ENCODE peak calls at places on chromosomes 1 and 21, in five cellular contexts. V, D, B, O and C are unnamed samples.

GRCh38 chr1:39392851-39393573 is 98.4 kb upstream of the BMP8A start:
- DNase-seq in V (no peak), D (no peak), B (no peak), O (no peak), C (no peak)

GRCh38 chr1:63773496-63773814 is 362 bp upstream of the ROR1 start:
- DNase-seq in V (no peak), D (no peak), B (no peak), O (no peak), C (no peak)

GRCh38 chr21:43884861-43885370 is 19.9 kb downstream of the AGPAT3 start:
- DNase-seq in V (no peak), D (no peak), B (no peak), O (no peak), C (no peak)

GRCh38 chr1:178121883-178122282 is 28.0 kb downstream of the RASAL2 start:
- DNase-seq in V (no peak), D (no peak), B (no peak), O (no peak), C (no peak)

GRCh38 chr1:47434051-47434842 is 3.6 kb upstream of the FOXD2 start:
- DNase-seq in V (no peak), D (peak; percentile 37), B (no peak), O (peak; percentile 70), C (no peak)

GRCh38 chr1:49765034-49765433 is 258.7 kb downstream of the AGBL4 start:
- DNase-seq in V (no peak), D (no peak), B (no peak), O (no peak), C (no peak)

GRCh38 chr1:182397653-182398388 is 2.6 kb downstream of the TEDDM1 start:
- DNase-seq in V (no peak), D (no peak), B (no peak), O (peak; percentile 16), C (no peak)

GRCh38 chr1:23357112-23357908 is 12.3 kb downstream of the ZNF436 start:
- DNase-seq in V (no peak), D (no peak), B (no peak), O (no peak), C (no peak)

GRCh38 chr1:228337031-228337564 is 69.5 kb downstream of the TRIM11 start:
- DNase-seq in V (no peak), D (no peak), B (no peak), O (no peak), C (no peak)

GRCh38 chr21:39182016-39182415 is 1.2 kb downstream of the PSMG1 start:
- DNase-seq in V (no peak), D (no peak), B (no peak), O (no peak), C (no peak)

GRCh38 chr1:7919880-7920279 is 20.8 kb downstream of the TNFRSF9 start:
- DNase-seq in V (no peak), D (no peak), B (no peak), O (no peak), C (no peak)

GRCh38 chr1:215794151-215794550 is 227.0 kb downstream of the KCTD3 start:
- DNase-seq in V (no peak), D (no peak), B (no peak), O (no peak), C (no peak)

GRCh38 chr1:38915352-38915948 is 26.2 kb downstream of the RHBDL2 start:
- DNase-seq in V (no peak), D (no peak), B (peak; percentile 4), O (no peak), C (no peak)

GRCh38 chr1:89598450-89599331 is 34.2 kb upstream of the LRRC8C start:
- DNase-seq in V (peak; percentile 8), D (peak; percentile 30), B (peak; percentile 25), O (peak; percentile 34), C (no peak)

GRCh38 chr1:229420765-229421164 is 13.1 kb downstream of the ACTA1 start:
- DNase-seq in V (no peak), D (no peak), B (no peak), O (no peak), C (no peak)

GRCh38 chr1:70431317-70431716 is 20.2 kb downstream of the CTH start:
- DNase-seq in V (no peak), D (no peak), B (no peak), O (no peak), C (no peak)

GRCh38 chr1:51955797-51956527 is 34.5 kb downstream of the RAB3B start:
- DNase-seq in V (peak; percentile 22), D (no peak), B (no peak), O (no peak), C (no peak)

GRCh38 chr1:150534002-150534401 is 15.2 kb upstream of the ADAMTSL4 start:
- DNase-seq in V (no peak), D (no peak), B (no peak), O (no peak), C (no peak)

GRCh38 chr1:207352560-207352959 is 31.1 kb downstream of the CD55 start:
- DNase-seq in V (no peak), D (no peak), B (no peak), O (peak; percentile 13), C (no peak)

GRCh38 chr1:45679123-45679522 is 7.2 kb downstream of the GPBP1L1 start:
- DNase-seq in V (no peak), D (peak; percentile 26), B (no peak), O (peak; percentile 73), C (no peak)

GRCh38 chr1:41620365-41621169 is 136.1 kb upstream of the EDN2 start:
- DNase-seq in V (no peak), D (no peak), B (no peak), O (no peak), C (no peak)

GRCh38 chr1:97870574-97870973 is 50.3 kb downstream of the DPYD start:
- DNase-seq in V (no peak), D (no peak), B (no peak), O (no peak), C (no peak)

GRCh38 chr1:16386454-16387113 is 19.5 kb downstream of the SZRD1 start:
- DNase-seq in V (no peak), D (peak; percentile 83), B (peak; percentile 72), O (peak; percentile 88), C (no peak)

GRCh38 chr1:235999259-235999925 is 65.5 kb downstream of the NID1 start:
- DNase-seq in V (peak; percentile 44), D (peak; percentile 97), B (peak; percentile 42), O (peak; percentile 89), C (no peak)

GRCh38 chr21:40318371-40318770 is 451.1 kb downstream of the PCP4 start:
- DNase-seq in V (no peak), D (no peak), B (no peak), O (no peak), C (no peak)

GRCh38 chr1:174671826-174672225 is 224.1 kb downstream of the GPR52 start:
- DNase-seq in V (no peak), D (no peak), B (no peak), O (no peak), C (no peak)

GRCh38 chr1:225766967-225767413 is 10.6 kb upstream of the SRP9 start:
- DNase-seq in V (no peak), D (peak; percentile 93), B (peak; percentile 43), O (peak; percentile 98), C (no peak)

GRCh38 chr1:44911042-44911441 is 68.0 kb upstream of the PTCH2 start:
- DNase-seq in V (no peak), D (no peak), B (no peak), O (peak; percentile 77), C (no peak)

GRCh38 chr1:101161619-101162018 is 75.2 kb upstream of the S1PR1 start:
- DNase-seq in V (no peak), D (no peak), B (no peak), O (no peak), C (no peak)

GRCh38 chr1:59669752-59670312 is 144.9 kb upstream of the HOOK1 start:
- DNase-seq in V (no peak), D (no peak), B (peak; percentile 26), O (peak; percentile 64), C (peak; percentile 29)

GRCh38 chr1:245717611-245718010 is 562.8 kb downstream of the KIF26B start:
- DNase-seq in V (no peak), D (no peak), B (no peak), O (peak; percentile 11), C (no peak)

GRCh38 chr1:44086722-44087474 is 31.7 kb upstream of the KLF17 start:
- DNase-seq in V (no peak), D (no peak), B (no peak), O (no peak), C (no peak)